ENCODE peak calls at places on chromosomes 6 and 20, in five cellular contexts. One of them, this sample, is unnamed.

GRCh38 chr6:56944651-56945050 is 10.3 kb upstream of the BEND6 start:
- DNase-seq in uterus: no peak
- DNase-seq in tibial nerve: no peak
- DNase-seq in GM06990: no peak
- DNase-seq in left lung: no peak
- DNase-seq in this sample: no peak

GRCh38 chr20:18981956-18982539 is 168.5 kb downstream of the SCP2D1 start:
- DNase-seq in uterus: no peak
- DNase-seq in tibial nerve: no peak
- DNase-seq in GM06990: no peak
- DNase-seq in left lung: no peak
- DNase-seq in this sample: no peak

GRCh38 chr6:14728396-14729024 is 517.4 kb upstream of the JARID2 start:
- DNase-seq in uterus: peak; percentile 71
- DNase-seq in tibial nerve: peak; percentile 53
- DNase-seq in GM06990: no peak
- DNase-seq in left lung: peak; percentile 75
- DNase-seq in this sample: peak; percentile 65

GRCh38 chr6:123551939-123552707 is 84.6 kb downstream of the TRDN start:
- DNase-seq in uterus: no peak
- DNase-seq in tibial nerve: no peak
- DNase-seq in GM06990: no peak
- DNase-seq in left lung: no peak
- DNase-seq in this sample: no peak

GRCh38 chr20:52075400-52075799 is 116.2 kb downstream of the ZFP64 start:
- DNase-seq in uterus: no peak
- DNase-seq in tibial nerve: no peak
- DNase-seq in GM06990: no peak
- DNase-seq in left lung: no peak
- DNase-seq in this sample: no peak

GRCh38 chr20:46690219-46691111 is 1.2 kb upstream of the TP53RK start:
- DNase-seq in uterus: no peak
- DNase-seq in tibial nerve: no peak
- DNase-seq in GM06990: no peak
- DNase-seq in left lung: no peak
- DNase-seq in this sample: no peak

GRCh38 chr6:43242908-43243648 is at the start of gene TTBK1:
- DNase-seq in uterus: no peak
- DNase-seq in tibial nerve: no peak
- DNase-seq in GM06990: no peak
- DNase-seq in left lung: no peak
- DNase-seq in this sample: no peak

GRCh38 chr6:156582509-156582992 is 194.6 kb upstream of the ARID1B start:
- DNase-seq in uterus: no peak
- DNase-seq in tibial nerve: no peak
- DNase-seq in GM06990: peak; percentile 27
- DNase-seq in left lung: no peak
- DNase-seq in this sample: no peak

GRCh38 chr6:131642565-131643261 is 5.6 kb downstream of the ENPP3 start:
- DNase-seq in uterus: no peak
- DNase-seq in tibial nerve: no peak
- DNase-seq in GM06990: no peak
- DNase-seq in left lung: no peak
- DNase-seq in this sample: peak; percentile 10

GRCh38 chr6:132058975-132059374 is 107.8 kb upstream of the CCN2 start:
- DNase-seq in uterus: no peak
- DNase-seq in tibial nerve: peak; percentile 15
- DNase-seq in GM06990: no peak
- DNase-seq in left lung: no peak
- DNase-seq in this sample: no peak

GRCh38 chr20:43446361-43446879 is 11.3 kb upstream of the SRSF6 start:
- DNase-seq in uterus: no peak
- DNase-seq in tibial nerve: no peak
- DNase-seq in GM06990: no peak
- DNase-seq in left lung: no peak
- DNase-seq in this sample: no peak

GRCh38 chr20:56925696-56926101 is 296.6 kb downstream of the TFAP2C start:
- DNase-seq in uterus: no peak
- DNase-seq in tibial nerve: no peak
- DNase-seq in GM06990: no peak
- DNase-seq in left lung: no peak
- DNase-seq in this sample: no peak

GRCh38 chr20:49916146-49917002 is 1.0 kb upstream of the SPATA2 start:
- DNase-seq in uterus: no peak
- DNase-seq in tibial nerve: no peak
- DNase-seq in GM06990: peak; percentile 64
- DNase-seq in left lung: no peak
- DNase-seq in this sample: peak; percentile 42

GRCh38 chr6:10030942-10031537 is 383.8 kb downstream of the TFAP2A start:
- DNase-seq in uterus: no peak
- DNase-seq in tibial nerve: no peak
- DNase-seq in GM06990: no peak
- DNase-seq in left lung: no peak
- DNase-seq in this sample: no peak

GRCh38 chr6:83511901-83512681 is at the start of gene PRSS35:
- DNase-seq in uterus: peak; percentile 17
- DNase-seq in tibial nerve: no peak
- DNase-seq in GM06990: peak; percentile 28
- DNase-seq in left lung: peak; percentile 57
- DNase-seq in this sample: peak; percentile 66

GRCh38 chr6:56484669-56485068 is 158.0 kb downstream of the DST start:
- DNase-seq in uterus: no peak
- DNase-seq in tibial nerve: no peak
- DNase-seq in GM06990: no peak
- DNase-seq in left lung: no peak
- DNase-seq in this sample: no peak

GRCh38 chr6:87718662-87719433 is 16.8 kb upstream of the AKIRIN2 start:
- DNase-seq in uterus: no peak
- DNase-seq in tibial nerve: no peak
- DNase-seq in GM06990: no peak
- DNase-seq in left lung: no peak
- DNase-seq in this sample: no peak

GRCh38 chr6:47665112-47665511 is 33.3 kb upstream of the ADGRF4 start:
- DNase-seq in uterus: no peak
- DNase-seq in tibial nerve: no peak
- DNase-seq in GM06990: no peak
- DNase-seq in left lung: no peak
- DNase-seq in this sample: no peak

GRCh38 chr6:16292432-16292831 is 54.0 kb downstream of the GMPR start:
- DNase-seq in uterus: no peak
- DNase-seq in tibial nerve: no peak
- DNase-seq in GM06990: no peak
- DNase-seq in left lung: no peak
- DNase-seq in this sample: no peak

GRCh38 chr6:130843575-130844320 is 16.5 kb downstream of the SMLR1 start:
- DNase-seq in uterus: no peak
- DNase-seq in tibial nerve: peak; percentile 27
- DNase-seq in GM06990: no peak
- DNase-seq in left lung: no peak
- DNase-seq in this sample: no peak

GRCh38 chr6:43009124-43009523 is 4.6 kb downstream of the MEA1 start:
- DNase-seq in uterus: no peak
- DNase-seq in tibial nerve: no peak
- DNase-seq in GM06990: no peak
- DNase-seq in left lung: no peak
- DNase-seq in this sample: peak; percentile 77

GRCh38 chr20:17715075-17715474 is 15.3 kb downstream of the BANF2 start:
- DNase-seq in uterus: no peak
- DNase-seq in tibial nerve: no peak
- DNase-seq in GM06990: no peak
- DNase-seq in left lung: no peak
- DNase-seq in this sample: no peak

GRCh38 chr6:138451043-138451442 is 47.0 kb downstream of the HEBP2 start:
- DNase-seq in uterus: no peak
- DNase-seq in tibial nerve: no peak
- DNase-seq in GM06990: no peak
- DNase-seq in left lung: no peak
- DNase-seq in this sample: no peak

GRCh38 chr6:52529311-52529710 is 47.5 kb downstream of the TRAM2 start:
- DNase-seq in uterus: no peak
- DNase-seq in tibial nerve: no peak
- DNase-seq in GM06990: no peak
- DNase-seq in left lung: no peak
- DNase-seq in this sample: no peak

GRCh38 chr6:41053056-41053455 is at the start of gene APOBEC2:
- DNase-seq in uterus: no peak
- DNase-seq in tibial nerve: no peak
- DNase-seq in GM06990: no peak
- DNase-seq in left lung: no peak
- DNase-seq in this sample: peak; percentile 33

GRCh38 chr6:153801917-153802316 is 237.1 kb upstream of the OPRM1 start:
- DNase-seq in uterus: no peak
- DNase-seq in tibial nerve: no peak
- DNase-seq in GM06990: no peak
- DNase-seq in left lung: no peak
- DNase-seq in this sample: no peak

GRCh38 chr20:22491188-22491500 is 93.2 kb downstream of the FOXA2 start:
- DNase-seq in uterus: no peak
- DNase-seq in tibial nerve: no peak
- DNase-seq in GM06990: no peak
- DNase-seq in left lung: no peak
- DNase-seq in this sample: no peak

DNA sequence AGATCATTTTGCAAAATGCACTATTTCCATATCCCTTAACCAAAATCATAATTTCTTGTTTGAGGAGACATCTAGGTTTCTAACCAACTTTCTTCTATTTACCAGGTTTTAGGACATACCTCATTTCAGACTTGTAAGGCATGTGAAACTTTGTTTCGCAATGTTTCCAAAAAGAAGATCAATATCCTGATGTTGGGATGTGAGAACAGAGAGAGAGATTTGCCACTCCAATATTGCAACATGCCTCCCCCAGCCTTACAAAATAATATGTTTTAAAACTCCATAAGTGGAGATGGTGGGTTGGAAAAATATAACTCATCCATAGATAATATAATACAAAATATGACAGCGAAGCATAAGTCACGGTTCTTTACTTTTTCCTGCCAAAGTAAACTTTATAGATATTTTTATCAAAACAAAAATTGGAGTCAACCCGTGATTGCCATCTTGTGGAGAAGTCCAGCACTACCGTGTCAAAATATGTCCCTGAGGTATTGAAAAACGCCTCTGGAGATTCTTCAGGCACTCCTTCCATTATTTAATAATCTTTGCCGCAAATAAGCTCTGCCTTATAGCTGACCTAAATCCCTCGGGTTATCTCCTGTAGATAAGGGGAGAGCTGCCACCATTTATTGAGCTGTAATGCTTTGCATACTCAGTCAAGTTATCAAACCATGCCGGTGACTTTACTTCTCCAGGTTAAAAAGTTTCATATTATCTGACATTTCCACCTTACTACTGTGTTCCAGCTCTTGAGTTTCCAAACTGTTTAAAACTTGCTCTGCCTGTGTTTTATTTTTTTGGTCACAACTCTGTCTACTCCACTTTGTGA is 534.2 kb downstream of the HACE1 start:
- DNase-seq in uterus: no peak
- DNase-seq in tibial nerve: no peak
- DNase-seq in GM06990: no peak
- DNase-seq in left lung: no peak
- DNase-seq in this sample: no peak
- TF ChIP-seq CTCF in uterus: no peak
- TF ChIP-seq CTCF in tibial nerve: peak; percentile 48
- TF ChIP-seq CTCF in GM06990: peak; percentile 60
- TF ChIP-seq CTCF in left lung: peak; percentile 48
- TF ChIP-seq CTCF in this sample: peak; percentile 35

GRCh38 chr6:113659762-113660404 is 197.3 kb upstream of the MARCKS start:
- DNase-seq in uterus: no peak
- DNase-seq in tibial nerve: no peak
- DNase-seq in GM06990: no peak
- DNase-seq in left lung: no peak
- DNase-seq in this sample: no peak
- H3K36me3 ChIP-seq in uterus: no peaks in the 10 kb centered on the region
- H3K36me3 ChIP-seq in tibial nerve: no peaks in the 10 kb centered on the region
- H3K36me3 ChIP-seq in GM06990: no peaks in the 10 kb centered on the region
- H3K36me3 ChIP-seq in left lung: no peaks in the 10 kb centered on the region
- H3K36me3 ChIP-seq in this sample: no peaks in the 10 kb centered on the region

DNA sequence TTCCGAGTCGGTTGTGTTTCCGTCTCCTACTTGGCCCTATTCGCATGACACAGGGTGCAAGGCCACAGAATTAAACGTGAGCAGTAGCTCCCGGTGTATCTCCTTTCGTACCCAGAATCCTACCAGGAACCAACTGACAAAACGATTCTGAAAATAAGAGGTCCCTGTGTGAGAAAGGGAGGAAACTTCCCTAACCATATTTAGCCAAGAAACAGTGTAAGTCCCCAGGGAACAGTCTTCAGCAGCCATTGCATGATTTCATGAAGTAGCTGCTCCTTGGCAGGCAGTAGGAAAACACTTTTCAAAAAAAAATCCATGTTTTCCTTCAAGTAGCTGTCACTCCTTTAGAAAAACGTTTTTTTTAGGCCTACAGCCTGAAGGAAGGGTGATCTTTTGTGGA is 46.9 kb downstream of the PDE10A start:
- DNase-seq in uterus: no peak
- DNase-seq in tibial nerve: peak; percentile 26
- DNase-seq in GM06990: no peak
- DNase-seq in left lung: no peak
- DNase-seq in this sample: no peak
- H3K4me3 ChIP-seq in uterus: peak overlapping the region; percentile 19
- H3K4me3 ChIP-seq in tibial nerve: no peak overlapping the region
- H3K4me3 ChIP-seq in GM06990: no peak overlapping the region
- H3K4me3 ChIP-seq in left lung: no peak overlapping the region
- H3K4me3 ChIP-seq in this sample: no peak overlapping the region

GRCh38 chr6:127790571-127790970 is 110.3 kb downstream of the THEMIS start:
- DNase-seq in uterus: no peak
- DNase-seq in tibial nerve: no peak
- DNase-seq in GM06990: no peak
- DNase-seq in left lung: no peak
- DNase-seq in this sample: no peak
- TF ChIP-seq CTCF in uterus: no peak
- TF ChIP-seq CTCF in tibial nerve: no peak
- TF ChIP-seq CTCF in GM06990: no peak
- TF ChIP-seq CTCF in left lung: no peak
- TF ChIP-seq CTCF in this sample: no peak

DNA sequence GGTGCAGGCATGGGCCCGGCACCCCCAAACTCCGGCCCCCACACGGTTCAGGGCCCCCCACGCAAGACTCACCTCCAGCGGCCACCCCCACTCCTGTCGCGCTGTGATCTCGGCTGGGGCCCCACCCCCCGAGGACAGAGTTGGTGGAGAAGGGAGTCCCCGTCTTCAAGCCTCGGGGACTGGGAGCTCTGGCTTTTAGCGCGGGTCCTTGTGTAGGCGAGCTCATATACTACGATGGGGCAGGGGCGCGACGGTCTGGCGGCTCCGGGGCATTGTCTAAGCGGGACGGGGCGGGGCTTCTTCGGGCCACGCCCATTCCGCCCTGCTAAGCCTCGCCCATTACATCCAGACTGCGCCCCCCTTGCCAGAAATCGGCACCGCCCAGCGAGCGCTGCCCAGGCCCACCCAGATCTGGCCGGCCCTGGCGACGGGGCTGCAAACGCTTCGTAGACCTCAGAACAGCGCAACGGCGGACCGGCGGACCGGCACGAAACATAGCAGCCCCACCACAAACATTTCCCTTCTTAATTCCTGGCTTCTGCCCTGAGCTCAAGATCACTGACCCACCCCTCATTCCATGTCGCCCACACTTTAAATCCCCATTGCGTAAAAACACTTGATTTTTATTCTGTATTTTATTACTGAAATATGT is 1.0 kb upstream of the DDAH2 start:
- DNase-seq in uterus: peak; percentile 97
- DNase-seq in tibial nerve: peak; percentile 93
- DNase-seq in GM06990: peak; percentile 80
- DNase-seq in left lung: peak; percentile 89
- DNase-seq in this sample: peak; percentile 64
- H3K36me3 ChIP-seq in uterus: no peaks in the 10 kb centered on the region
- H3K36me3 ChIP-seq in tibial nerve: peaks cover 65% of the 10 kb centered on the region
- H3K36me3 ChIP-seq in GM06990: peaks cover 11% of the 10 kb centered on the region
- H3K36me3 ChIP-seq in left lung: peaks cover 65% of the 10 kb centered on the region
- H3K36me3 ChIP-seq in this sample: no peaks in the 10 kb centered on the region

GRCh38 chr20:59831024-59831900 is 102.2 kb downstream of the SYCP2 start:
- DNase-seq in uterus: no peak
- DNase-seq in tibial nerve: no peak
- DNase-seq in GM06990: peak; percentile 32
- DNase-seq in left lung: peak; percentile 65
- DNase-seq in this sample: no peak
- H3K4me3 ChIP-seq in uterus: no peak overlapping the region
- H3K4me3 ChIP-seq in tibial nerve: no peak overlapping the region
- H3K4me3 ChIP-seq in GM06990: no peak overlapping the region
- H3K4me3 ChIP-seq in left lung: no peak overlapping the region
- H3K4me3 ChIP-seq in this sample: no peak overlapping the region